ENCODE peak calls at places on chromosomes 3 and 15, in five cellular contexts. I is K562, M is IMR-90, X is SK-N-SH, E is HepG2. W is an unnamed sample.

GRCh38 chr3:15768421-15769255 is 29.1 kb downstream of the ANKRD28 start:
- DNase-seq in X (no peak), I (no peak), E (peak; percentile 83), M (peak; percentile 97), W (peak; percentile 65)

GRCh38 chr15:25251700-25252390 is 187.0 kb downstream of the UBE3A start:
- DNase-seq in I (no peak), X (no peak), M (no peak), E (no peak), W (no peak)

GRCh38 chr3:197600796-197601565 is 45.2 kb upstream of the BDH1 start:
- DNase-seq in X (no peak), E (no peak), M (peak; percentile 14), I (no peak), W (no peak)

GRCh38 chr15:71702496-71702895 is 107.9 kb upstream of the NR2E3 start:
- DNase-seq in I (no peak), X (no peak), E (no peak), M (no peak), W (no peak)

GRCh38 chr3:11385908-11386307 is 113.7 kb downstream of the ATG7 start:
- DNase-seq in M (peak; percentile 89), I (no peak), X (no peak), E (no peak), W (no peak)

GRCh38 chr3:134352031-134352671 is 22.1 kb downstream of the AMOTL2 start:
- DNase-seq in M (no peak), E (peak; percentile 69), I (no peak), X (no peak), W (no peak)

GRCh38 chr3:188164248-188164687 is 10.3 kb downstream of the LPP start:
- DNase-seq in M (no peak), I (no peak), E (peak; percentile 40), X (no peak), W (no peak)

GRCh38 chr15:27660676-27661075 is 438.4 kb downstream of the OCA2 start:
- DNase-seq in E (no peak), X (no peak), M (no peak), I (no peak), W (no peak)

GRCh38 chr3:186356152-186356551 is 5.9 kb downstream of the DGKG start:
- DNase-seq in E (no peak), I (no peak), X (no peak), M (no peak), W (no peak)

GRCh38 chr15:67156426-67156825 is 91.0 kb downstream of the SMAD3 start:
- DNase-seq in I (no peak), M (no peak), E (no peak), X (no peak), W (no peak)

GRCh38 chr15:73965094-73965729 is 26.9 kb downstream of the STOML1 start:
- DNase-seq in X (no peak), E (no peak), M (no peak), I (no peak), W (no peak)

GRCh38 chr3:25080461-25080860 is 347.6 kb upstream of the RARB start:
- DNase-seq in E (no peak), X (no peak), M (no peak), I (no peak), W (no peak)

GRCh38 chr15:92091155-92091734 is 237.7 kb downstream of the SLCO3A1 start:
- DNase-seq in M (peak; percentile 11), X (peak; percentile 47), I (peak; percentile 63), E (peak; percentile 28), W (no peak)

GRCh38 chr15:80207887-80208286 is 44.1 kb downstream of the CTXND1 start:
- DNase-seq in M (no peak), I (no peak), X (no peak), E (peak; percentile 83), W (no peak)

GRCh38 chr3:186365202-186365974 is 3.4 kb upstream of the DGKG start:
- DNase-seq in I (no peak), E (no peak), X (no peak), M (peak; percentile 4), W (no peak)

GRCh38 chr15:75114796-75115195 is 86.9 kb upstream of the C15orf39 start:
- DNase-seq in E (no peak), I (no peak), M (no peak), X (no peak), W (no peak)

GRCh38 chr3:188326968-188327367 is 173.0 kb downstream of the LPP start:
- DNase-seq in X (no peak), M (peak; percentile 26), E (no peak), I (no peak), W (no peak)

GRCh38 chr3:194579091-194579606 is 54.1 kb downstream of the TMEM44 start:
- DNase-seq in M (no peak), E (no peak), I (no peak), X (peak; percentile 71), W (no peak)

GRCh38 chr3:77102916-77103769 is 63.2 kb downstream of the ROBO2 start:
- DNase-seq in I (no peak), M (peak; percentile 39), X (no peak), E (no peak), W (no peak)

GRCh38 chr3:25533365-25533764 is 105.3 kb downstream of the RARB start:
- DNase-seq in X (no peak), E (no peak), I (no peak), M (no peak), W (no peak)

GRCh38 chr15:29687939-29688884 is 134.1 kb downstream of the TJP1 start:
- DNase-seq in X (peak; percentile 51), E (no peak), I (no peak), M (no peak), W (no peak)

GRCh38 chr3:178950676-178951075 is 120.9 kb downstream of the ZMAT3 start:
- DNase-seq in M (no peak), I (no peak), E (no peak), X (no peak), W (no peak)

GRCh38 chr3:48996640-48997039 is 6.6 kb downstream of the P4HTM start:
- DNase-seq in E (no peak), M (no peak), X (no peak), I (no peak), W (no peak)

GRCh38 chr3:167396075-167396474 is 16.0 kb upstream of the ZBBX start:
- DNase-seq in M (no peak), E (no peak), I (no peak), X (no peak), W (no peak)

GRCh38 chr3:46907271-46907670 is 29.8 kb downstream of the PTH1R start:
- DNase-seq in X (no peak), M (no peak), I (no peak), E (no peak), W (no peak)

GRCh38 chr15:100723323-100723801 is 121.0 kb downstream of the ASB7 start:
- DNase-seq in I (no peak), M (no peak), E (no peak), X (no peak), W (no peak)
- TF ChIP-seq MXI1 in I (no peak), M (no peak), E (no peak), X (no peak), W (no peak)

GRCh38 chr3:185042357-185042756 is 110.5 kb downstream of the C3orf70 start:
- DNase-seq in X (no peak), I (no peak), M (no peak), E (no peak), W (no peak)
- TF ChIP-seq MXI1 in X (no peak), I (no peak), M (no peak), E (no peak), W (no peak)

DNA sequence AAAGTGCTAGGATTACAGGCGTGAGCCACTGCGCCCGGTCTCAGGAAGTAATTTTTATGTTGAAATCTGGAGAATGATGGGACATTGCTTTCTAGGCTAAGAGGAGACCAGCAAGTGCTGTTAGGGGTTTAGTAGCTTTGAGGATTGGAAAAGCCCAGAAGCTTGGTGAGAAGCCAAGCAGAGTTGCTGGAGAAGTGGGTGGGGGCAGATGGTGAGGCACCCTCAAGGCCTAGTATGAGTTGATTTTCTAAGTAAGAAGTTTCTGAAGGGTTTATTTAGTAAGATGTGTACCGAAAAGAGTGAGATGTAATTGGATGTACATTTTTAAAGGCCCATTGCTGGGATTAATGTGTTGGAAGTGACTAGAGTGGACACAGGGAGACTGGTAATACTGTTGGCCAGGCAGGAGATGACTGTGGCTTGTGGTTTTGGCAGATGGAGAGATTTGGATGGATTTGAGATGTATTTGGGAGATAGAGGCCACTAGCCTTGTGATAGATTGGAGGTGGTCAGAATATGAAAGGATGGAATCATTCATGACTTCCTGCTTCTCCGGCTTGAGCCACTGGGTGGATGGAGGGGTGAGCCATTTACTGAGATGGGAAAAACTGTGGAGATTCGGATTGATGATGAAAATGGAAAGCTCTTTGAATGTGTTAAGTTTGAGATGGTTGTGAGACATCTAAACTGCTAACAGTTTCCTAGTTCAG is 2.3 kb downstream of the LRRC28 start:
- DNase-seq in X (peak; percentile 31), I (no peak), M (peak; percentile 61), E (no peak), W (no peak)
- TF ChIP-seq MXI1 in X (no peak), I (no peak), M (no peak), E (no peak), W (no peak)

GRCh38 chr3:4744405-4745239 is 234.6 kb upstream of the BHLHE40 start:
- DNase-seq in X (no peak), I (no peak), M (peak; percentile 82), E (peak; percentile 89), W (no peak)
- TF ChIP-seq MXI1 in X (no peak), I (no peak), M (no peak), E (peak; percentile 47), W (no peak)

GRCh38 chr3:98657429-98657828 is 64.0 kb upstream of the CPOX start:
- DNase-seq in I (no peak), M (no peak), X (peak; percentile 33), E (no peak), W (no peak)
- TF ChIP-seq MXI1 in I (no peak), M (no peak), X (no peak), E (no peak), W (no peak)

GRCh38 chr3:71726106-71726505 is 904 bp upstream of the EIF4E3 start:
- DNase-seq in X (no peak), M (no peak), I (no peak), E (no peak), W (no peak)
- TF ChIP-seq MXI1 in X (no peak), M (no peak), I (no peak), E (no peak), W (no peak)

GRCh38 chr3:32120480-32120879 is 14.1 kb downstream of the GPD1L start:
- DNase-seq in M (no peak), X (no peak), E (no peak), I (no peak), W (no peak)

GRCh38 chr3:32113566-32113965 is 7.1 kb downstream of the GPD1L start:
- DNase-seq in X (no peak), M (no peak), E (no peak), I (no peak), W (no peak)

GRCh38 chr3:32113981-32114566 is 7.7 kb downstream of the GPD1L start:
- DNase-seq in M (no peak), E (no peak), I (no peak), X (no peak), W (no peak)

GRCh38 chr3:32118215-32118614 is 11.8 kb downstream of the GPD1L start:
- DNase-seq in E (no peak), I (no peak), M (no peak), X (no peak), W (no peak)

DNA sequence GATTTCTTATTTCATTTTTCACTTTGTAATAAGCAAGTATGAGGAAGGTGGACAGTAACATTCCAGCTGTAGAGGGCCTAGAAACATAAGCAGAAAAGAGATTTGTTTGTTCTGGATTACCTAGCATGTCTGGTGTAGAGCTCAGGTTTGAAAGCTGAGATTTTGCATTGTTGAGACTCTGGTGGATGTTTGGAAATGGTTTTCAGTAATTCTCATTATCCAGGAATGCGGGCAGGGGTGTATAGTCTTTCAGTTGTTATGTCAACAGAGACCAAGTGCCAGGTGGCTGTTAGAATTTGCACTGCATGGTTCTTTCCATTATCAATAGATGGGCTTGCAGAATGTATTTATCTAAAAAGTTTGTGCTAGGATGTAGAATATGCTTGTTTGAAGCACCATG is 10.9 kb downstream of the GPD1L start:
- DNase-seq in X (no peak), E (peak; percentile 38), I (no peak), M (no peak), W (no peak)
- TF ChIP-seq MXI1 in X (no peak), E (no peak), I (no peak), M (no peak), W (no peak)